ENCODE peak calls at places on chromosomes 3 and 15, in nine cellular contexts. P, A, C, T, V, O, H, I and R are unnamed samples.

GRCh38 chr15:48761393-48762158 is 49.3 kb downstream of the CEP152 start:
- DNase-seq in P (no peak), A (no peak), C (no peak), T (no peak), V (no peak), O (no peak), H (no peak), I (no peak), R (no peak)

GRCh38 chr15:70264014-70264492 is 166.3 kb upstream of the TLE3 start:
- DNase-seq in P (no peak), A (peak), C (no peak), T (peak), V (no peak), O (peak), H (peak), I (no peak), R (no peak)

GRCh38 chr15:60745469-60745971 is 266.6 kb upstream of the ICE2 start:
- DNase-seq in P (no peak), A (peak), C (no peak), T (no peak), V (no peak), O (no peak), H (no peak), I (no peak), R (no peak)

GRCh38 chr3:117439812-117440211 is 730.2 kb downstream of the TUSC7 start:
- DNase-seq in P (peak), A (peak), C (no peak), T (peak), V (no peak), O (peak), H (peak), I (no peak), R (no peak)

GRCh38 chr3:126971891-126972351 is 11.0 kb upstream of the PLXNA1 start:
- DNase-seq in P (no peak), A (peak), C (no peak), T (peak), V (no peak), O (peak), H (peak), I (no peak), R (no peak)

GRCh38 chr3:108791473-108791872 is 31.1 kb upstream of the TRAT1 start:
- DNase-seq in P (no peak), A (no peak), C (no peak), T (no peak), V (no peak), O (no peak), H (peak), I (no peak), R (no peak)

GRCh38 chr15:40272713-40273056 is 10.2 kb downstream of the ANKRD63 start:
- DNase-seq in P (peak), A (no peak), C (peak), T (no peak), V (no peak), O (no peak), H (no peak), I (peak), R (no peak)

GRCh38 chr3:186757214-186757613 is 26.2 kb upstream of the EIF4A2 start:
- DNase-seq in P (no peak), A (no peak), C (no peak), T (no peak), V (no peak), O (no peak), H (no peak), I (no peak), R (no peak)

GRCh38 chr3:124409650-124410275 is 320.5 kb upstream of the UMPS start:
- DNase-seq in P (peak), A (peak), C (no peak), T (peak), V (no peak), O (no peak), H (no peak), I (no peak), R (peak)

GRCh38 chr3:132318451-132318850 is 1.2 kb downstream of the ACP3 start:
- DNase-seq in P (peak), A (peak), C (no peak), T (no peak), V (no peak), O (no peak), H (no peak), I (no peak), R (no peak)

GRCh38 chr15:22240951-22241350 is 160.6 kb downstream of the OR4M2 start:
- DNase-seq in P (no peak), A (no peak), C (no peak), T (no peak), V (no peak), O (no peak), H (no peak), I (no peak), R (no peak)

GRCh38 chr15:74203914-74204431 is 1.4 kb upstream of the STRA6 start:
- DNase-seq in P (no peak), A (peak), C (no peak), T (peak), V (no peak), O (peak), H (peak), I (no peak), R (peak)

GRCh38 chr3:98655666-98656065 is 62.3 kb upstream of the CPOX start:
- DNase-seq in P (peak), A (peak), C (no peak), T (no peak), V (no peak), O (no peak), H (no peak), I (no peak), R (no peak)

GRCh38 chr3:123048480-123049237 is 18.2 kb upstream of the PDIA5 start:
- DNase-seq in P (no peak), A (no peak), C (no peak), T (no peak), V (no peak), O (peak), H (no peak), I (no peak), R (no peak)

GRCh38 chr15:37106490-37107001 is 6.2 kb upstream of the MEIS2 start:
- DNase-seq in P (no peak), A (no peak), C (peak), T (peak), V (no peak), O (no peak), H (peak), I (peak), R (peak)

GRCh38 chr15:82849556-82850241 is 40.3 kb downstream of the WHAMM start:
- DNase-seq in P (peak), A (peak), C (peak), T (peak), V (peak), O (peak), H (peak), I (peak), R (peak)

GRCh38 chr3:102481050-102481449 is 46.2 kb downstream of the ZPLD1 start:
- DNase-seq in P (no peak), A (no peak), C (no peak), T (no peak), V (no peak), O (no peak), H (no peak), I (peak), R (no peak)

GRCh38 chr15:22939652-22940061 is 40.5 kb downstream of the CYFIP1 start:
- DNase-seq in P (no peak), A (no peak), C (no peak), T (no peak), V (no peak), O (no peak), H (no peak), I (no peak), R (no peak)

GRCh38 chr15:67181221-67181639 is 73.2 kb downstream of the AAGAB start:
- DNase-seq in P (no peak), A (no peak), C (peak), T (no peak), V (no peak), O (no peak), H (no peak), I (no peak), R (no peak)

GRCh38 chr3:32146669-32147315 is 40.4 kb downstream of the GPD1L start:
- DNase-seq in P (peak), A (no peak), C (peak), T (no peak), V (no peak), O (no peak), H (no peak), I (no peak), R (no peak)

GRCh38 chr15:27358751-27359434 is 387.9 kb downstream of the GABRG3 start:
- DNase-seq in P (peak), A (peak), C (no peak), T (peak), V (no peak), O (peak), H (peak), I (peak), R (peak)

DNA sequence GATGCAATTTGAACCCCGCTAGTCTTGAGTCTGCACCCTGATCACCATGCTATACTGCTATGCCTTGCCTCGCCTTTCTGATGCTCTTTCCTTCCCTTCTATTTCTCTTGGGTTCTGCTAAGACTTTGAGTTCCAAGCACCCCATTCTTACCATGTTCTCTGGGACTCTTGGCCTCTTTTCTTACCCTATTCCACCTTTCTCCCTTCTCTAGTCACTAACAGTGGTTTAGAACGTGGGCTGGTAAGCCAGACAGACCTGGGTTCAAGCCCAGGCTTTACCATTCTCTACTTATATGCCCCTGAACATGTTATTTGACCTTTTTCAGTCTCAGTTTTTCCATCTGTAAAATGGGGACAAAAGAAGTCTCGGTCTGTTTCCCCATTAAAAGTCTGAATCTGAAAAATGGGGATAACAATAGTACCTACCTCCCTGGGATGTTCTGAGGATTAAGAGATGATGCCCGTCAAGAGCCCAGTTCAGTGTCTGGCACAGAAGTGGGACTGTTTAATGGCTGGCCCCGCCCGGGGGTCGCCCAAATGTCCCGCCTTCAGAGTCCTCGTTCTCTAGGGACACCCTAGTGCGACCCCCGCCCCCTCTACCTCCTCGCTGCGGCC is 376 bp downstream of the TADA3 start:
- DNase-seq in P (no peak), A (no peak), C (no peak), T (no peak), V (no peak), O (no peak), H (no peak), I (no peak), R (no peak)
- H3K4me2 ChIP-seq in P (peak), A (peak), C (peak), T (peak), V (peak), O (peak), H (peak), I (peak), R (peak)

GRCh38 chr3:169940486-169941181 is 26.0 kb upstream of the SEC62 start:
- DNase-seq in P (no peak), A (no peak), C (peak), T (no peak), V (no peak), O (no peak), H (no peak), I (peak), R (no peak)
- TF ChIP-seq EZH2phosphoT487 in P (no peak), A (no peak), C (no peak), T (no peak), V (no peak), O (no peak), H (no peak), I (no peak), R (no peak)

DNA sequence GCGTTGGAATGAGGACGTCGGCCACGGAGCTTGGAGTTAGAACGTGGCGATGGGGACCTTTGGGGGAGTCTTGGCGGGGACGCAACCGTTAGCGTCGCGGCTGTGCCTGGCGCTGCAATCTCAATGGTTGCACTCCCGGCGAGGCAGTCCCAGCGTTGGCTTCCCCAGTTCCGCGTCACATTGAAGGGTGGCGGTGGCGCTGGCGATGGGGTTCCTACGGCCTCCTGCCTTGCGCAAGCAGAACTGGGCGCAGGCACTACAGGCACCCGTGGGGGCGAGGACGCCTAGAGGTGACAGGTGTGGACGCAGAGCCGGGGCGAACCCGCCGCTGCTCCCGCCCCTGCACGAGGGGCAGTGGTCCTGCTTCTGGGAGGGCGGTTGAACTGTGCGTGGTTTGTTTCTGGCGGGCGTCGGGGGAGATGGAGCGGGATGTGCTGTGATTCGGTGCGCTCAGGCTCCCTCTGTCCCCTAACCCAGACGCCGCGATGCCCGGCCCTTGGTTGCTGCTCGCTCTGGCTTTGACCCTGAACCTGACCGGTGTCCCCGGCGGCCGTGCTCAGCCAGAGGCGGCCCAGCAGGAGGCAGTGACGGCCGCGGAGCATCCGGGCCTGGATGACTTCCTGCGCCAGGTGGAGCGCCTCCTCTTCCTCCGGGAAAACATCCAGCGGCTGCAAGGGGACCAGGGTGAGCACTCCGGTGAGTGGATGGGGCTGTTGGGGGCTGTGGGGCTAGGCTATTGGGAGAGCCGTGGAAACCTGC is 991 bp downstream of the TRH start:
- DNase-seq in P (no peak), A (peak), C (no peak), T (peak), V (no peak), O (peak), H (peak), I (no peak), R (peak)
- H3K4me3 ChIP-seq in P (no peak), A (no peak), C (no peak), T (peak), V (no peak), O (peak), H (peak), I (no peak), R (peak)

GRCh38 chr15:90375071-90375470 is 13.0 kb upstream of the IQGAP1 start:
- DNase-seq in P (no peak), A (no peak), C (no peak), T (no peak), V (no peak), O (no peak), H (no peak), I (no peak), R (no peak)
- H3K4me2 ChIP-seq in P (no peak), A (no peak), C (no peak), T (no peak), V (no peak), O (no peak), H (no peak), I (no peak), R (no peak)

DNA sequence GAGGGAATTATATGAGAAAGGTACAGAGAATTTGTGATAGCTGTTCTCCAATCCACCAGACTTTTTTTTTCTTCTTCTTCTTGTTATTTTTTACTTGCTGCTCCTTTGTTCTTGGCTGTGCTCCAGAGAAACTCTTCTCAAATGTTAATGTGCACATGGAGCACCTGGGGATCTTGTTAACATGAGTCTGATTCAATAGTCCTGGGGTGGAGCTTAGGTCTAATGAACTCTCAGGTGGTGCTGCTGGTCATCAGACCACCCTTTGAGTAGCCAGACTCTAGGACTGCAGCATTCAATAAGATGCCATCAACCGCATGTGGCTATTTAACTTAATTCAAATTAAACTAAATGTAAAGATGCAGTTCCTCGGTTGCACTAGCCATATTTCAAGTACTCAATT is 47.5 kb downstream of the CRABP1 start:
- DNase-seq in P (no peak), A (no peak), C (no peak), T (no peak), V (no peak), O (no peak), H (no peak), I (no peak), R (no peak)
- TF ChIP-seq EZH2phosphoT487 in P (no peak), A (no peak), C (no peak), T (no peak), V (no peak), O (no peak), H (no peak), I (no peak), R (no peak)

DNA sequence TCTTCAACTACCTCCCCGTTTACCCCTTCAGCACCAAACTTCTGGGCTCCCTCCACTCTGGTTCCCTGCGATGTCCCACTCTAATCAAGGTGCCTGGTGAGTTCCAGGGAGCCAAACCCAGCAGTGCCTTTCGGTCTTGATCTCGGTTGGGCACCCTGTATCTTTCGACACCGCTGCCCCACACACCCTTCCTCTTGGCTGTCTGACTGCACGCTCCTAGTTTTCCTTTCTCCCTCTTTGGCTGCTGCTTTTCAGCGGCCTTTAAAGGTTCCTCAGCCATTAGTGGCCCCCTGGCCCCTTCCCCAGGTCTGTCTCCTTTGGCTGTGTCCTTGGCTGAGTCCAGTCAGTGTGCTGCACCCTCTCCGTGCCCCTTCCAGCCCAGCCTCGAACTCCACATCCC is 784 bp downstream of the TTLL3 start:
- DNase-seq in P (no peak), A (no peak), C (no peak), T (no peak), V (no peak), O (no peak), H (no peak), I (no peak), R (no peak)
- H3K4me3 ChIP-seq in P (peak), A (peak), C (no peak), T (peak), V (no peak), O (no peak), H (peak), I (no peak), R (no peak)

DNA sequence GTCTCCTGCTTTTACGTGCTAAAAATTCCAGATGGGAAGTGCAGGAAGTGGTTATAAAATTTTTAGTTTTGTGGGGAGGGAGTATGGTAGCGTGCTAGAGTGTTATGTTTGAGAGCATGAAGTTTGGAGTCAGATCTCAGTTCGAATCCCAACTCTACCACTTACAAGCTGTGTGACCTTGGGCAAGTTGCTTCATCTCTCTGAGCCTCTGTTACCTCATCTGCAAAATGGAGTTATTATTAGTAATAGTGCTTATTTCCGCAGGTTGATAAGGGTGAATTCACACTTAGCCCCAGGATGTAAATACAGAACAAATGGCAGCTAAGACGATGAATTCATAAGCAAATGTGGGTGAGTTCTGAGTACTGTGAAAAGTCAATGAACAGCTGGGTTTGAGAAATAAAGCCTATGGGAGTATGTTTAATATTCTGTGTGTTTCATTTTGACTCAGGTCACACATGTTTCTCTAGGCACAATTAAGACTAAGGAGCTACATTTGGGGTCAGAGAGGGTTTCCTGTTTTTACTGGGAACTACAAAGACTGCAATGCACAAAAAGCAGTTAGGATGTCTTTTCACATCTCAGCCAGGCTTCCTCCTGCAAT is 73.1 kb upstream of the FEZF2 start:
- DNase-seq in P (no peak), A (no peak), C (no peak), T (no peak), V (no peak), O (no peak), H (no peak), I (no peak), R (no peak)
- H3K4me2 ChIP-seq in P (peak), A (no peak), C (no peak), T (no peak), V (no peak), O (no peak), H (no peak), I (no peak), R (no peak)

GRCh38 chr3:138458774-138459499 is 24.5 kb downstream of the ESYT3 start:
- DNase-seq in P (no peak), A (no peak), C (no peak), T (no peak), V (no peak), O (no peak), H (no peak), I (no peak), R (no peak)

GRCh38 chr3:138456961-138457862 is 22.8 kb downstream of the ESYT3 start:
- DNase-seq in P (no peak), A (no peak), C (no peak), T (no peak), V (no peak), O (no peak), H (no peak), I (no peak), R (no peak)

GRCh38 chr3:138455801-138456716 is 21.6 kb downstream of the ESYT3 start:
- DNase-seq in P (peak), A (peak), C (no peak), T (no peak), V (no peak), O (no peak), H (no peak), I (no peak), R (no peak)

GRCh38 chr3:138459619-138460535 is 25.5 kb downstream of the ESYT3 start:
- DNase-seq in P (no peak), A (no peak), C (no peak), T (no peak), V (no peak), O (no peak), H (no peak), I (no peak), R (peak)

DNA sequence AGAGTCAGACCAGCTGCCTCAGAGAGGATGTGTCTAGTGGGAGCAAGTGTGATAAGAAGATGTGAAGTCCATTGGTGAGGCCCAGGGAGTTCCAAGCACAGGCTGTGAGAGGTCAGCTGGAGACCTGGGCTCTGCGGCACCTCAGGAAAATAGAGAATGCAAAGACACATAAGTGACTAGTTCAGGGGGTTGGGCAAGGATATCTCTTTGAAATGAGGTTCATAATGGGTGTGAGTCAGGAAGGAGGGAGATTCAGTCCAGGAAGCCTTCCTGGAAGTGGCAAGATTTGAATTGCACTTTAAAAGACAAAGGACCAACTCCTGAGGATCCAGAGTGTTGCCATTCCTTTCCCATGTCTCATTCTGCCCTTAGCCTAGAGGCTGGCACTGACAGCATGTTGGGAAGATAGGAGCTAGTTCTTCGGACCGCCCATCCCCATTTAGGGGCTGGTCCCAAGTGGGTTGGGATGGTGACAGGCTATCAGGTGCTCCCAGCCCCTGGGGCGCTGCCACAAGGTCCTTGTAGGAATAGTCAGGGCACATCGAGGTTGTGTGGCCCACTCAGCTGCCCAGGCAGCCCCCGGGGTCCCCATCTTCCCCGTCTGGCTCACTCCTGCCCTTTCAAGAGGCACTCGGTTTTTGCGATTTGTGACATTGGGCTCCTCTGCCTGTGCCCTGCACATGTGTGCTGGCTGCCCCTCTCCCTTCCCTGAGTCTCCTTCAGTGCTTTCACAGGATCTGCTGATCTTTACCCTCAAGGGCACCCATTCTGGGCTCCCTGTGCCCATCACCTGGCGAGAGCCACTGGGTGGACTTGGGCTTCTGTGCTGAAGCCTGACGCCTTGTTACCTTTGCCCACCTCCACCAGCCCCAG is 23.7 kb downstream of the ESYT3 start:
- DNase-seq in P (no peak), A (no peak), C (no peak), T (no peak), V (no peak), O (no peak), H (no peak), I (no peak), R (no peak)
- TF ChIP-seq EZH2phosphoT487 in P (no peak), A (no peak), C (no peak), T (no peak), V (no peak), O (no peak), H (no peak), I (no peak), R (no peak)